ENCODE peak calls at places on chromosomes 2 and 18, in five cellular contexts. E is endodermal cell, O is AG04450, T is IMR-90, Z is mammary epithelial cell. A is an unnamed sample.

GRCh38 chr2:138298900-138299299 is 202.7 kb upstream of the SPOPL start:
- DNase-seq in E (no peak), O (no peak), T (no peak), Z (no peak), A (no peak)

GRCh38 chr2:212539145-212539880 is 711 bp upstream of the ERBB4 start:
- DNase-seq in E (peak; percentile 91), O (no peak), T (no peak), Z (no peak), A (peak; percentile 35)

GRCh38 chr2:36406296-36406695 is 50.7 kb downstream of the CRIM1 start:
- DNase-seq in E (no peak), O (no peak), T (no peak), Z (no peak), A (no peak)

GRCh38 chr18:59478591-59478990 is 119.5 kb upstream of the LMAN1 start:
- DNase-seq in E (no peak), O (no peak), T (peak; percentile 47), Z (no peak), A (no peak)

GRCh38 chr18:66872277-66872676 is 268.4 kb upstream of the CDH19 start:
- DNase-seq in E (no peak), O (no peak), T (no peak), Z (peak; percentile 4), A (no peak)

GRCh38 chr2:85089464-85090072 is 43.6 kb upstream of the TCF7L1 start:
- DNase-seq in E (peak; percentile 54), O (no peak), T (no peak), Z (no peak), A (no peak)

GRCh38 chr2:166539340-166540162 is 45.5 kb upstream of the SCN7A start:
- DNase-seq in E (peak; percentile 59), O (peak; percentile 65), T (peak; percentile 84), Z (peak; percentile 43), A (no peak)

GRCh38 chr18:62339106-62339988 is 14.2 kb downstream of the TNFRSF11A start:
- DNase-seq in E (peak; percentile 66), O (peak; percentile 21), T (peak; percentile 81), Z (peak; percentile 86), A (no peak)

GRCh38 chr2:169693344-169693743 is 861 bp downstream of the CFAP210 start:
- DNase-seq in E (no peak), O (no peak), T (no peak), Z (no peak), A (no peak)

GRCh38 chr2:86047575-86048382 is 57.9 kb downstream of the POLR1A start:
- DNase-seq in E (peak; percentile 30), O (no peak), T (no peak), Z (no peak), A (no peak)

GRCh38 chr2:62706721-62707516 is 1.4 kb downstream of the EHBP1 start:
- DNase-seq in E (no peak), O (no peak), T (no peak), Z (peak; percentile 5), A (no peak)

GRCh38 chr2:189115126-189115525 is 64.4 kb downstream of the COL5A2 start:
- DNase-seq in E (no peak), O (no peak), T (peak; percentile 38), Z (no peak), A (no peak)
- TF ChIP-seq CTCF in E (no peak), O (no peak), T (peak; percentile 32), Z (peak; percentile 23), A (no peak)

GRCh38 chr2:201347154-201347553 is 10.0 kb downstream of the FLACC1 start:
- DNase-seq in E (peak; percentile 46), O (no peak), T (no peak), Z (no peak), A (no peak)

GRCh38 chr2:201344663-201345366 is 12.3 kb downstream of the FLACC1 start:
- DNase-seq in E (peak; percentile 65), O (no peak), T (no peak), Z (no peak), A (no peak)

GRCh38 chr2:201343559-201343958 is 13.6 kb downstream of the FLACC1 start:
- DNase-seq in E (no peak), O (no peak), T (no peak), Z (no peak), A (no peak)

GRCh38 chr2:201345636-201346213 is 11.4 kb downstream of the FLACC1 start:
- DNase-seq in E (no peak), O (no peak), T (no peak), Z (no peak), A (no peak)

GRCh38 chr2:201342923-201343322 is 14.2 kb downstream of the FLACC1 start:
- DNase-seq in E (no peak), O (no peak), T (no peak), Z (no peak), A (no peak)
- H3K27ac ChIP-seq in E (no peak overlapping the region), O (no peak overlapping the region), T (no peak overlapping the region), Z (no peak overlapping the region), A (no peak overlapping the region)

DNA sequence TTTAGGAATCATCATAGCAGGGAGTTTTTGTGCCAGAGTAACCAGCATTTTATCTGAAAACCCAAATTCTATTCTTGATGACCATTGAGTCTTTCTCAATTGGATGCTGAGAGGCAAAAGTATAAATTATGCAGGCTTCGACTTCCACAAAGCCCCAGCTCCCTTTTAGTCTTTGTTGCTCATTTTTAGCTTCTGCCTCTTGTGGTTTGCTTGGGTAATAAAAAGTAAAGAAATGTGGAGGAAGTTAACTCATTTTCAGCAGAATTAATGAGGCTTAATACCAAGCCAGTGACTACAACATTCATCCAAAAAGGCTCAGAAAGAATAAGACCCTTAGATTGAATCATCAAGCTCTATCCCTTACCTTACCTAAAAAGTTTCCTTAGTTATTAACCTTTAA is 18.6 kb downstream of the ERMN start:
- DNase-seq in E (no peak), O (no peak), T (peak; percentile 9), Z (no peak), A (no peak)
- TF ChIP-seq CTCF in E (peak; percentile 63), O (peak; percentile 37), T (peak; percentile 10), Z (no peak), A (no peak)

GRCh38 chr2:215826376-215826775 is 187.0 kb downstream of the MREG start:
- DNase-seq in E (no peak), O (no peak), T (no peak), Z (peak; percentile 48), A (no peak)

GRCh38 chr2:215829261-215829660 is 184.1 kb downstream of the MREG start:
- DNase-seq in E (no peak), O (no peak), T (no peak), Z (no peak), A (no peak)

GRCh38 chr2:215826838-215827441 is 186.4 kb downstream of the MREG start:
- DNase-seq in E (no peak), O (no peak), T (peak; percentile 39), Z (no peak), A (no peak)

GRCh38 chr2:215828528-215829184 is 184.7 kb downstream of the MREG start:
- DNase-seq in E (peak; percentile 90), O (no peak), T (peak; percentile 62), Z (peak; percentile 67), A (peak; percentile 58)

GRCh38 chr2:215825709-215826108 is 187.6 kb downstream of the MREG start:
- DNase-seq in E (no peak), O (no peak), T (no peak), Z (no peak), A (no peak)
- H3K27ac ChIP-seq in E (no peak overlapping the region), O (no peak overlapping the region), T (no peak overlapping the region), Z (no peak overlapping the region), A (no peak overlapping the region)

DNA sequence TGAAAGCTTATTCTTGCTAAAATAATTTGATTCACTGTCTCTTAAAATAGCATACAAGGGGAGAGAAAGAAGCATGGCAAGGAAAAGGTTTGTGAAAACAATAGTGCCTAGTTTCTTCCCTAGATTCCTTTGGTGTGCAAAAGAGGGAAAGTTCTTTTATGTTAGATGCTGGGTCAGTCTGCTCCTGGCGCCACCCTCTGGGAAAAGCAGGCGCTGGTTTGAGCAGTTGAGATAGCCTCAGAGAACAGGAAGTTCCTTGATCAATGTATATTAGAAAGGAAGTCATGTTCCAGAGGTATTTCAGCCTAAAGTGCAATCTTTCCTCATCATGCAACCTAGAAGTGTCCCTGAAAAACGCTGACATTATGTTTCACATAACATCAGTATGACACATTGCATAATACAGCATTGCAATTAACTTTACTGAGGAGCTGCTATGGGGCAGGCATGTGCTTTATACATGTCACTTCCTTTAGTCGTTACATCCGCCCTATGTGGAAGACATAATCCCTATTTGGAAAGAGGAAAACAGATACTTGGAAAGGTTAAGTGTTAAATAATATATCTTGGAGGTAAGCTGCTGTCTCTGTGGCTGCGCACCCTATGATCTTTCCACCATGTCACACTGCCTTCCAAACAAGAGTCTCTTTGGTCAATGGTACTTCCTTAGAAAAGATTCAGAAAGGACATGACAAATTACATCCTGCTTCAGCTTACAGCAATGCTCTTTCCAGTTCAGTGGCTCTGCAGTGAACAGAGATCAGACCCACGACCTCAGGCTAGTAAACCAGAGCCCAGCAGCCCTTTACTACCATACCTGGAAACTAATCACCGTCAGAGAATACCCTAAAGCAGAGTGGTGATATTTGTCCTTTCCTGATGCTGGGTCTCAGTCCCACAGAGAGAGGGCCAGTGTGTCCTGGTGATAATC is 369.7 kb downstream of the RAD51AP2 start:
- DNase-seq in E (peak; percentile 82), O (no peak), T (no peak), Z (peak; percentile 15), A (peak; percentile 35)
- TF ChIP-seq CTCF in E (peak; percentile 80), O (peak; percentile 63), T (no peak), Z (peak; percentile 61), A (no peak)

GRCh38 chr2:46273919-46274318 is 23.3 kb upstream of the EPAS1 start:
- DNase-seq in E (peak; percentile 22), O (no peak), T (no peak), Z (no peak), A (no peak)

GRCh38 chr2:46277470-46278190 is 19.6 kb upstream of the EPAS1 start:
- DNase-seq in E (peak; percentile 35), O (no peak), T (no peak), Z (peak; percentile 33), A (no peak)

GRCh38 chr2:46278952-46279351 is 18.3 kb upstream of the EPAS1 start:
- DNase-seq in E (peak; percentile 9), O (no peak), T (no peak), Z (no peak), A (peak; percentile 39)

GRCh38 chr2:46275995-46276394 is 21.2 kb upstream of the EPAS1 start:
- DNase-seq in E (peak; percentile 86), O (no peak), T (no peak), Z (no peak), A (no peak)

GRCh38 chr2:46276652-46277051 is 20.6 kb upstream of the EPAS1 start:
- DNase-seq in E (peak; percentile 39), O (no peak), T (peak; percentile 20), Z (no peak), A (no peak)
- H3K27ac ChIP-seq in E (no peak overlapping the region), O (no peak overlapping the region), T (no peak overlapping the region), Z (no peak overlapping the region), A (peak overlapping the region; percentile 63)

GRCh38 chr18:7733642-7734041 is 166.5 kb downstream of the PTPRM start:
- DNase-seq in E (peak; percentile 67), O (no peak), T (peak; percentile 4), Z (peak; percentile 43), A (no peak)

GRCh38 chr18:7735606-7736175 is 168.6 kb downstream of the PTPRM start:
- DNase-seq in E (peak; percentile 63), O (no peak), T (no peak), Z (no peak), A (no peak)

GRCh38 chr18:7730682-7731081 is 163.6 kb downstream of the PTPRM start:
- DNase-seq in E (no peak), O (no peak), T (no peak), Z (no peak), A (no peak)

GRCh38 chr18:7737483-7737882 is 170.4 kb downstream of the PTPRM start:
- DNase-seq in E (no peak), O (no peak), T (no peak), Z (no peak), A (peak; percentile 40)

GRCh38 chr18:7735194-7735593 is 168.1 kb downstream of the PTPRM start:
- DNase-seq in E (peak; percentile 75), O (no peak), T (no peak), Z (no peak), A (no peak)
- TF ChIP-seq CTCF in E (peak; percentile 80), O (no peak), T (no peak), Z (peak; percentile 49), A (no peak)